ENCODE peak calls at places on chromosomes 6 and 20, in five cellular contexts. L, I, T, A and E are unnamed samples. For H3K36me3 and H3K4me1, the result is how much of the 10 kb centered on the place peaks cover.

GRCh38 chr20:2390971-2391675 is 10.4 kb downstream of the TGM6 start:
- DNase-seq in L (no peak), I (no peak), T (no peak), A (no peak), E (no peak)

GRCh38 chr6:47446974-47447373 is 30.6 kb upstream of the CD2AP start:
- DNase-seq in L (no peak), I (no peak), T (no peak), A (no peak), E (no peak)

GRCh38 chr20:46552460-46553420 is 2.3 kb upstream of the OCSTAMP start:
- DNase-seq in L (no peak), I (no peak), T (no peak), A (no peak), E (no peak)

GRCh38 chr6:151317206-151317994 is 74.0 kb downstream of the ZBTB2 start:
- DNase-seq in L (no peak), I (no peak), T (no peak), A (no peak), E (no peak)

GRCh38 chr6:32763417-32763816 is at the start of gene HLA-DQB2:
- DNase-seq in L (peak), I (no peak), T (no peak), A (no peak), E (no peak)

GRCh38 chr6:2222275-2222842 is 23.0 kb downstream of the GMDS start:
- DNase-seq in L (no peak), I (no peak), T (no peak), A (no peak), E (peak)

GRCh38 chr6:106637051-106637717 is 7.8 kb downstream of the QRSL1 start:
- DNase-seq in L (no peak), I (no peak), T (no peak), A (no peak), E (no peak)

GRCh38 chr6:75932067-75932466 is 140.4 kb downstream of the IMPG1 start:
- DNase-seq in L (peak), I (no peak), T (no peak), A (no peak), E (peak)

GRCh38 chr6:134875367-134875766 is 74.5 kb downstream of the ALDH8A1 start:
- DNase-seq in L (no peak), I (no peak), T (no peak), A (no peak), E (no peak)

GRCh38 chr6:15476631-15477380 is 186.0 kb downstream of the DTNBP1 start:
- DNase-seq in L (no peak), I (no peak), T (no peak), A (no peak), E (no peak)

GRCh38 chr6:111471533-111471932 is 11.5 kb downstream of the REV3L start:
- DNase-seq in L (no peak), I (no peak), T (no peak), A (no peak), E (no peak)

GRCh38 chr20:3405696-3406358 is 1.6 kb downstream of the DNAAF9 start:
- DNase-seq in L (no peak), I (no peak), T (no peak), A (no peak), E (no peak)

GRCh38 chr20:40176442-40176841 is 512.6 kb downstream of the MAFB start:
- DNase-seq in L (no peak), I (no peak), T (no peak), A (no peak), E (no peak)

GRCh38 chr6:14681699-14682487 is 564.0 kb upstream of the JARID2 start:
- DNase-seq in L (no peak), I (no peak), T (no peak), A (no peak), E (no peak)

GRCh38 chr20:57648878-57649616 is 28.8 kb upstream of the ZBP1 start:
- DNase-seq in L (no peak), I (no peak), T (no peak), A (peak), E (no peak)

DNA sequence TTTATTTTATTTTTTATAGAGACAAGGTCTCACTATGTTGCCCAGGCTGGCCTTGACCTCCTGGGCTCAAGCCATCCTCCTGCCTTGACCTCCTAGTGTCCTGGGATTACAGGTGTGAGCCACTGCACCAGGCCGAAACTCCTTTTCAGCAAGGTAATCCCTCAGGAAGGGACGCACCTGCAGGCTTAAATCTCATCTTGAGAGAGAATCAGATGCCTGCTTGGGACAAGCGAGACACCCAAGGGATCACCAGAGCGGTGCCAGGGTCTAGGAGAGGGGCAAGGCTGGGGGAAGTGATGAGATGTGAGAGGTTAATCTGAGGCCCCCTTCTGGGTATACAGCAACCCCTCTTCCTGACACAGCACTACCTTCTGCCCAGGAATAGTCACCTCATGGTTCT is 4.0 kb upstream of the ATP9A start:
- DNase-seq in L (no peak), I (no peak), T (no peak), A (no peak), E (no peak)
- H3K36me3 ChIP-seq in L (under half), I (under half), T (under half), A (under half), E (under half)

DNA sequence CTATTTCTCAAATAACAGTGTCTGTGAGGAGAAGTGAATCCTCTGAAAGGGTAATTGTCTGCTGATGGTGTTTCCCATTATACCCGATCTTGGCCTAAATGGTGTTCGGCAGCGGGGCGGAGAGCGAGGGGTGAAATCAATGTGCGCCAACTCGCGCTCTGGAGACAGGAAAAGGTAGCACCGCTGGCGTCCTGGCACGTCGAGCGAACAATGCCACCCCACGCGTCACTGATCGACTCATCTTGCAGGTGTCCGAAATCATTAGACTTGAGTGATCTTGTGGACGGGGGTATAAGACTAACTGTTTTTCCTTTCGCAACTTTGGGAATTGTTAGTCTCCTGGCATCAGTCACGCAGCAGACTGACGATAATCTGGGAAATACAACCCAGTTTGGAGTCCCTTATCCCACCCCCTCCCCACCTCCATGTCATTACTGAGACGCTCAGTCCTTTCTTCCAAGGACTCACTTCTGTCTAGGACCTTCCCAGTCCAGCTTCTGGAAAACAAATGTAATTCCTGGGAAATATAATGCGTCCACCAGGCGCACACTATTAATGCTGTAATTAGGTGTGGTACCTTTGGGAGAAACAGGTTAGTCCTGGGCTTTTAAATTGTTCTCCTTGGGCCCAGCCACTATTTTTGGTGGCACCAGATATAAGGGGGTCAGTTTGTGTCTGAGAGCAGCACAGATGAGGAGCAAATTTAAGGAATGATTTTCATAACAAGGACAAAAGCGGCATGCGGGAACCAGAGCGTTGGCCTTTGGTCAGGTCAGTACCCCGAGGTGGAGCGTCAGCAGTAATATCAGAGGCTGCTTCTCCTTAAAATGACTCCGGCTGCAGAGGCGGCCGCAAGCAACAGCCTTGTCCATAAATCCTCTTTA is 2.3 kb downstream of the LINC00237 start:
- DNase-seq in L (no peak), I (no peak), T (no peak), A (no peak), E (no peak)
- H3K4me1 ChIP-seq in L (under half), I (under half), T (under half), A (under half), E (under half)

GRCh38 chr6:133814797-133815196 is 74.1 kb upstream of the TCF21 start:
- DNase-seq in L (peak), I (no peak), T (no peak), A (no peak), E (no peak)
- H3K4me3 ChIP-seq in L (no peak), I (no peak), T (no peak), A (no peak), E (no peak)

GRCh38 chr6:7886132-7886531 is 24.5 kb downstream of the TXNDC5 start:
- DNase-seq in L (no peak), I (no peak), T (no peak), A (no peak), E (no peak)

GRCh38 chr6:7881765-7882500 is 28.7 kb downstream of the TXNDC5 start:
- DNase-seq in L (no peak), I (no peak), T (no peak), A (no peak), E (no peak)

GRCh38 chr6:7882505-7883257 is 27.9 kb downstream of the TXNDC5 start:
- DNase-seq in L (no peak), I (no peak), T (no peak), A (no peak), E (no peak)

GRCh38 chr6:7880718-7881107 is 29.9 kb downstream of the TXNDC5 start:
- DNase-seq in L (no peak), I (no peak), T (no peak), A (no peak), E (no peak)

DNA sequence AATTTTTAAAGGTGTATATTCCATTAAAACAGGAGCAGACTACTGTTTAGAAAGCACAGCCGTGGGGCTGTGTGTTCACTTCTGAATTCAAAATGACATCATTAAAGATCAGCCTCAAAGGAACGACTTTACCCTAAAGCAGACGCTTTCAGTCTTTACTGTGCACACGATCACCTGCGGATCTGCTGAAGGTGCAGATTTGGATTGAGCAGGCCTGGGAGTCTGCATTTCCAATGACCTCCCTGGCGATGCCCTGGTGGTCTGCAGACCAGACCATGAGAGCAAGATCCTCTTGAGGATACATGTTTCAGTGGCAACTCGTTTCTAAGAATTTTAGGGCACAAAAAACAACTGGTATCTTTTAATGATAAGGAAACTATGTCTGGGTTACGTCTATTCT is 27.2 kb downstream of the TXNDC5 start:
- DNase-seq in L (no peak), I (no peak), T (no peak), A (no peak), E (no peak)
- H3K36me3 ChIP-seq in L (half or more), I (half or more), T (under half), A (half or more), E (half or more)